ENCODE peak calls at places on chromosomes 7 and 10, in five cellular contexts. One of them, this sample, is unnamed.

GRCh38 chr7:41537024-41537423 is 165.9 kb downstream of the INHBA start:
- DNase-seq in IMR-90: no peak
- DNase-seq in esophagus squamous epithelium: no peak
- DNase-seq in HepG2: no peak
- DNase-seq in spleen: no peak
- DNase-seq in this sample: no peak

GRCh38 chr10:114043532-114044250 is at the start of gene ADRB1:
- DNase-seq in spleen: peak; percentile 89
- DNase-seq in HepG2: peak; percentile 28
- DNase-seq in esophagus squamous epithelium: peak; percentile 12
- DNase-seq in IMR-90: peak; percentile 5
- DNase-seq in this sample: no peak

GRCh38 chr7:132176719-132177118 is 399.6 kb downstream of the PLXNA4 start:
- DNase-seq in spleen: peak; percentile 17
- DNase-seq in HepG2: no peak
- DNase-seq in esophagus squamous epithelium: no peak
- DNase-seq in IMR-90: no peak
- DNase-seq in this sample: peak; percentile 6

GRCh38 chr7:109336531-109336930 is 766.9 kb downstream of the DNAJB9 start:
- DNase-seq in HepG2: no peak
- DNase-seq in esophagus squamous epithelium: no peak
- DNase-seq in spleen: no peak
- DNase-seq in IMR-90: no peak
- DNase-seq in this sample: no peak

GRCh38 chr10:117972168-117972822 is 74.4 kb downstream of the RAB11FIP2 start:
- DNase-seq in spleen: no peak
- DNase-seq in IMR-90: no peak
- DNase-seq in HepG2: no peak
- DNase-seq in esophagus squamous epithelium: no peak
- DNase-seq in this sample: no peak

GRCh38 chr7:1839701-1840100 is 169.6 kb downstream of the ELFN1 start:
- DNase-seq in spleen: peak; percentile 72
- DNase-seq in esophagus squamous epithelium: no peak
- DNase-seq in IMR-90: no peak
- DNase-seq in HepG2: no peak
- DNase-seq in this sample: no peak

GRCh38 chr7:36273836-36274235 is 115.8 kb upstream of the ANLN start:
- DNase-seq in esophagus squamous epithelium: no peak
- DNase-seq in HepG2: no peak
- DNase-seq in spleen: no peak
- DNase-seq in IMR-90: no peak
- DNase-seq in this sample: no peak

GRCh38 chr10:120262857-120263547 is 194.0 kb upstream of the PLPP4 start:
- DNase-seq in esophagus squamous epithelium: no peak
- DNase-seq in spleen: no peak
- DNase-seq in HepG2: no peak
- DNase-seq in IMR-90: no peak
- DNase-seq in this sample: no peak

GRCh38 chr10:104966563-104967280 is 325.6 kb downstream of the SORCS3 start:
- DNase-seq in esophagus squamous epithelium: no peak
- DNase-seq in IMR-90: no peak
- DNase-seq in HepG2: no peak
- DNase-seq in spleen: no peak
- DNase-seq in this sample: no peak

GRCh38 chr7:130886438-130887135 is 152.6 kb upstream of the KLF14 start:
- DNase-seq in IMR-90: no peak
- DNase-seq in esophagus squamous epithelium: no peak
- DNase-seq in HepG2: no peak
- DNase-seq in spleen: no peak
- DNase-seq in this sample: no peak

DNA sequence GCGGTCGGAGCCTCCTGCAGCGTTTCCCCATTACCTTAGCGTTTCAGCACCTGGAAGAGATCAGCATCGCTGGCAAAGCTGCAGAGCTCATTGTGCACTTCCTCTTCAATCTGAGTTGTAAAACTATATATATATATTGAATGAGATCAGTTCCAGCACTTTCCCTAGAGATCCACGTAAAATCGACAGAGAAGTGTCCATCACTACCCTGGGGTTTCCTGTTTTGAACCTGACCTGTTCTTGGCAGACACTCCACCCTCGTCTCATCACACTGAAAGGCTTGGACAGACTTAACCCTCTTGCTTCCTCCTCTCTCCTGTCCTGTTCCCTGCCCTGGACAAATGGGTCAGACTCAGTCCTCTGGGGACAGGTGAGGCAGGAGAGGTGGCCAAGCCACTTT is 83.6 kb upstream of the KDM7A start:
- DNase-seq in spleen: no peak
- DNase-seq in IMR-90: no peak
- DNase-seq in esophagus squamous epithelium: no peak
- DNase-seq in HepG2: no peak
- DNase-seq in this sample: no peak
- TF ChIP-seq POLR2A in spleen: no peak
- TF ChIP-seq POLR2A in IMR-90: no peak
- TF ChIP-seq POLR2A in esophagus squamous epithelium: no peak
- TF ChIP-seq POLR2A in HepG2: no peak
- TF ChIP-seq POLR2A in this sample: no peak

DNA sequence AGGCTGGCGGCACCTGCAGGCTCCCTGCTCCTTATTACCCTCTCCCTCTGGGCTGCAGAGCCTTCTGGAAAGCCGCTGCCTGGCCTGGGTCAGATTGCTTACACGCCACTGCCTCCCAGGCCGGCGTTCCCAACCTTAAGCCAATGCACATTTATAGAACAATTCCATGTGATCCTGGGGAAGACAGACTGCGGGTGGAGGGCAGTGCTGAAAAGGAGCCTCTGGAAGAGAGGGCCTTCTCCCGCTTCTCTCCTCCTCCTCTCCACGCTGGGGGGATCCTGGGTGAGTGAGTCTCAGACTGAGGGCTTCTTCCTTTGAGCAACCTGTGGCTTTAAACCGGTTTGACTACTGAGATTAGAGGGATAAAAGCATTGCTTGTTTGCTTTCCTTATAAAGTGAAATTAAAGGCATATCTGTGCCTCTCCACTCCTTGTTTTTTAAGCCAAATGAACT is 5.5 kb downstream of the TACC2 start:
- DNase-seq in IMR-90: no peak
- DNase-seq in spleen: no peak
- DNase-seq in esophagus squamous epithelium: no peak
- DNase-seq in HepG2: no peak
- DNase-seq in this sample: no peak
- TF ChIP-seq POLR2A in IMR-90: no peak
- TF ChIP-seq POLR2A in spleen: no peak
- TF ChIP-seq POLR2A in esophagus squamous epithelium: peak; percentile 35
- TF ChIP-seq POLR2A in HepG2: no peak
- TF ChIP-seq POLR2A in this sample: no peak

GRCh38 chr10:116850058-116850611 is 836 bp downstream of the ENO4 start:
- DNase-seq in spleen: no peak
- DNase-seq in esophagus squamous epithelium: no peak
- DNase-seq in HepG2: no peak
- DNase-seq in IMR-90: no peak
- DNase-seq in this sample: no peak

GRCh38 chr10:116852246-116852645 is 2.9 kb downstream of the ENO4 start:
- DNase-seq in esophagus squamous epithelium: no peak
- DNase-seq in IMR-90: no peak
- DNase-seq in HepG2: no peak
- DNase-seq in spleen: no peak
- DNase-seq in this sample: no peak

GRCh38 chr10:116848032-116848911 is 1.0 kb upstream of the ENO4 start:
- DNase-seq in esophagus squamous epithelium: no peak
- DNase-seq in HepG2: no peak
- DNase-seq in IMR-90: no peak
- DNase-seq in spleen: no peak
- DNase-seq in this sample: no peak

GRCh38 chr10:116848912-116849270 is 408 bp upstream of the ENO4 start:
- DNase-seq in IMR-90: no peak
- DNase-seq in esophagus squamous epithelium: no peak
- DNase-seq in HepG2: no peak
- DNase-seq in spleen: peak; percentile 78
- DNase-seq in this sample: no peak

GRCh38 chr10:116849271-116850057 is at the start of gene ENO4:
- DNase-seq in spleen: peak; percentile 87
- DNase-seq in esophagus squamous epithelium: no peak
- DNase-seq in IMR-90: peak; percentile 73
- DNase-seq in HepG2: peak; percentile 58
- DNase-seq in this sample: no peak
- TF ChIP-seq POLR2A in spleen: no peak
- TF ChIP-seq POLR2A in esophagus squamous epithelium: peak; percentile 18
- TF ChIP-seq POLR2A in IMR-90: no peak
- TF ChIP-seq POLR2A in HepG2: no peak
- TF ChIP-seq POLR2A in this sample: no peak

GRCh38 chr10:124091646-124092269 is 1.6 kb downstream of the CHST15 start:
- DNase-seq in esophagus squamous epithelium: no peak
- DNase-seq in HepG2: no peak
- DNase-seq in spleen: peak; percentile 90
- DNase-seq in IMR-90: no peak
- DNase-seq in this sample: no peak

GRCh38 chr10:124094419-124094785 is 1.0 kb upstream of the CHST15 start:
- DNase-seq in esophagus squamous epithelium: no peak
- DNase-seq in IMR-90: no peak
- DNase-seq in spleen: no peak
- DNase-seq in HepG2: no peak
- DNase-seq in this sample: no peak

GRCh38 chr10:124090630-124091209 is 2.7 kb downstream of the CHST15 start:
- DNase-seq in esophagus squamous epithelium: no peak
- DNase-seq in HepG2: peak; percentile 34
- DNase-seq in spleen: no peak
- DNase-seq in IMR-90: no peak
- DNase-seq in this sample: no peak

GRCh38 chr10:124093076-124093773 is at the start of gene CHST15:
- DNase-seq in spleen: no peak
- DNase-seq in IMR-90: no peak
- DNase-seq in HepG2: peak; percentile 86
- DNase-seq in esophagus squamous epithelium: no peak
- DNase-seq in this sample: no peak

DNA sequence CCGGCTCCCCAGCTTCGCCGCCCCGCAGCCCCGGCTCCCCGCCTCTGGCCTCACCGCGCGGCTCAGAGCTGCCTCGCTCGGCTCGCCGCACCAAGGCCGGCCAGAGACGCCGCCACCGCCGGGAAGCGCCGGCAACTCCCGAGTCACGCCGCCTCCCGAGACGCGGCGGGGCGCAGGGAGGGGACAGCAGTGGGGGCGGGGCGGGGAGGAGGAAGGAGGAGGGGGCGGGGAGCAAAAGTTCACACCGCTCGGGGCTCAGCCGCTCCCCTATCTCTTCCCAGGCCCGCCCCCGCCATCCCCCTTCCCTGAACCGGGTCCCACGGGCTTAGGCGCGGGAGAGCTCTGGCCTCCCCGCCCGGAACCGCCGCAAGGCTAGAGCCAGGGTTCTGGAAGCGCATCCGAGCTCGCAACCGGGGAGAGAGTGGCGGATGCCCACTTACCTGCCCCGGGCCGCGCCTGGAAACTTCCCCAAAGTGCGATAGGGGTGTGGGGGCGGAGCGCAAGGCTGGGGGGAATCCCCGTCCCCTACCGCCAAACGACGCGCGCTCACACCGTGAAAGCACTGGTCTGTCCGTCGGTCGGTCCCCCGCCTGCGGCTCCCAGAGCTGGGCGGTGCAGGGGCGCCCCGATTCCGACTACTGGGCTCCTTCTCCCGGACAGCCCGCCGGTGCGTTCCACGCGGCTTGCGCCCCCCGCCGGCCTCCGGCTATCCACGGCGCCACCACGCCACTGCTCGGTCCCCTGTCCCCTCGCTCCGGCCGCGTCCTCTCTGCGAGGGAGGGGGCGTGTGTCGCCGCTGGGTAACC is 925 bp downstream of the CHST15 start:
- DNase-seq in HepG2: no peak
- DNase-seq in IMR-90: no peak
- DNase-seq in esophagus squamous epithelium: peak; percentile 53
- DNase-seq in spleen: peak; percentile 96
- DNase-seq in this sample: no peak
- TF ChIP-seq POLR2A in HepG2: no peak
- TF ChIP-seq POLR2A in IMR-90: no peak
- TF ChIP-seq POLR2A in esophagus squamous epithelium: peak; percentile 66
- TF ChIP-seq POLR2A in spleen: peak; percentile 34
- TF ChIP-seq POLR2A in this sample: no peak

GRCh38 chr7:74479961-74480829 is 26.5 kb downstream of the GTF2IRD1 start:
- DNase-seq in spleen: peak; percentile 86
- DNase-seq in HepG2: peak; percentile 62
- DNase-seq in esophagus squamous epithelium: no peak
- DNase-seq in IMR-90: peak; percentile 93
- DNase-seq in this sample: no peak
- TF ChIP-seq POLR2A in spleen: no peak
- TF ChIP-seq POLR2A in HepG2: no peak
- TF ChIP-seq POLR2A in esophagus squamous epithelium: no peak
- TF ChIP-seq POLR2A in IMR-90: peak; percentile 86
- TF ChIP-seq POLR2A in this sample: no peak

DNA sequence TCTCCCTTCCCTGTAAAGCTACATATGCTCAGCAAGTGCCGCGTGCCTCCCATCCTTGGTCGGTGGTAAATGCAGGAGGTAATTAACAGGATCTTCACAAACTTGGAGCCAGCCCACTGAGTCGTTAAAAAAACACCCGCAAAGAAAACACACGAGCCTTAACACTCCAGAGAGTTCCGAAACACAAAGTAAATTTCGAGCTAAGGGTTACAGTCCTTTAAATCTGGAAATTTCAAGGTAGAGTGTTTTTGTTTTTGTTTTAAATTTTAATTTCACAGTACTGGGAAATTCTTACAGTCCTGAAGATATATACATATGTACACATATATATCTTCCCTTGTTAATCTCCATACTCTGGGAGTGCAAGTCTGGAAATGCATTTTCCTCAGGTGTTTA is 1.1 kb downstream of the ST7 start:
- DNase-seq in HepG2: no peak
- DNase-seq in spleen: no peak
- DNase-seq in esophagus squamous epithelium: no peak
- DNase-seq in IMR-90: no peak
- DNase-seq in this sample: no peak
- TF ChIP-seq POLR2A in HepG2: no peak
- TF ChIP-seq POLR2A in spleen: no peak
- TF ChIP-seq POLR2A in esophagus squamous epithelium: no peak
- TF ChIP-seq POLR2A in IMR-90: no peak
- TF ChIP-seq POLR2A in this sample: no peak

GRCh38 chr10:75610187-75610586 is 178.8 kb downstream of the LRMDA start:
- DNase-seq in esophagus squamous epithelium: no peak
- DNase-seq in spleen: no peak
- DNase-seq in IMR-90: no peak
- DNase-seq in HepG2: no peak
- DNase-seq in this sample: no peak
- TF ChIP-seq POLR2A in esophagus squamous epithelium: no peak
- TF ChIP-seq POLR2A in spleen: no peak
- TF ChIP-seq POLR2A in IMR-90: no peak
- TF ChIP-seq POLR2A in HepG2: no peak
- TF ChIP-seq POLR2A in this sample: no peak

DNA sequence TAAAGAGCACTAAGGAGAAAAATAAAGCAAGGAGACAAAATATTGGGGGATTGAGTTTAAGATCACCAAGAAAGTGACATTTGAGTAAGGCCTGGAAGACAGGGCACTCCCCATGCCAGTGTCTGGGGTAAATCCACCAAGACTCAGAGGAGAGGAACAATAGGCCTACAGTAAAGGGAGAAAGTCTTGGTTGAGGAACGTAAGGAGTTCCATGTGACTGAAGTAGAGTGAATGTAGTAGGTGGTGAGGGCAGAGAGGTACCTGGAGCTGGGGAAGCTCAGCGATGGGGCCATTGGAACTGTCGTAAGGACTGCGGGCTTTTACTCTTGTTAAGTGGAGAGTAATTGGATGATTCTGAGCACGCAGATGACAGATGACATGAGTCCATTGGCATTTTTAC is 69.4 kb downstream of the CPED1 start:
- DNase-seq in esophagus squamous epithelium: no peak
- DNase-seq in IMR-90: no peak
- DNase-seq in HepG2: no peak
- DNase-seq in spleen: no peak
- DNase-seq in this sample: no peak
- TF ChIP-seq POLR2A in esophagus squamous epithelium: no peak
- TF ChIP-seq POLR2A in IMR-90: no peak
- TF ChIP-seq POLR2A in HepG2: no peak
- TF ChIP-seq POLR2A in spleen: no peak
- TF ChIP-seq POLR2A in this sample: no peak

GRCh38 chr10:70198696-70199466 is 28.6 kb upstream of the SAR1A start:
- DNase-seq in HepG2: no peak
- DNase-seq in spleen: no peak
- DNase-seq in esophagus squamous epithelium: no peak
- DNase-seq in IMR-90: no peak
- DNase-seq in this sample: no peak
- TF ChIP-seq POLR2A in HepG2: no peak
- TF ChIP-seq POLR2A in spleen: no peak
- TF ChIP-seq POLR2A in esophagus squamous epithelium: no peak
- TF ChIP-seq POLR2A in IMR-90: no peak
- TF ChIP-seq POLR2A in this sample: no peak